ENCODE peak calls at places on chromosomes 3 and 15, in seven cellular contexts. Q is Panc1, W is psoas muscle, Y is WERI-Rb-1, M is bronchial epithelial cell, E is BJ, A is epithelial cell of esophagus. R is an unnamed sample.

GRCh38 chr3:159733194-159733860 is 255.3 kb upstream of the IL12A start:
- DNase-seq in M (peak; percentile 42), W (no peak), Y (no peak), E (peak; percentile 63), Q (no peak), A (peak; percentile 44), R (no peak)

GRCh38 chr3:129486057-129487035 is 42.1 kb upstream of the RHO start:
- DNase-seq in M (peak; percentile 47), Q (no peak), W (no peak), E (peak; percentile 52), Y (no peak), A (peak; percentile 47), R (peak; percentile 77)

GRCh38 chr3:56593455-56594158 is 36.6 kb downstream of the CCDC66 start:
- DNase-seq in E (no peak), Y (no peak), W (no peak), A (no peak), Q (no peak), M (peak; percentile 30), R (no peak)

GRCh38 chr3:146160233-146160963 is 586 bp downstream of the PLOD2 start:
- DNase-seq in Q (no peak), M (peak; percentile 76), A (peak; percentile 84), Y (peak; percentile 63), W (peak; percentile 40), E (no peak), R (no peak)

GRCh38 chr15:24627443-24627842 is 48.1 kb upstream of the NPAP1 start:
- DNase-seq in Q (no peak), M (no peak), W (no peak), E (no peak), A (no peak), Y (no peak), R (no peak)

GRCh38 chr3:196156160-196156559 is 55.0 kb downstream of the ZDHHC19 start:
- DNase-seq in M (no peak), E (no peak), A (no peak), W (no peak), Q (no peak), Y (no peak), R (no peak)

GRCh38 chr3:177467268-177467985 is 270.1 kb upstream of the TBL1XR1 start:
- DNase-seq in M (no peak), E (no peak), W (no peak), A (no peak), Y (no peak), Q (no peak), R (no peak)

GRCh38 chr15:47516576-47517371 is 200.5 kb upstream of the SEMA6D start:
- DNase-seq in M (peak; percentile 75), W (no peak), E (no peak), A (peak; percentile 68), Q (no peak), Y (no peak), R (no peak)

GRCh38 chr3:126948980-126949535 is 33.9 kb upstream of the PLXNA1 start:
- DNase-seq in W (no peak), Y (no peak), Q (no peak), E (no peak), A (no peak), M (no peak), R (no peak)

GRCh38 chr3:124859025-124859424 is 28.1 kb downstream of the ITGB5 start:
- DNase-seq in Q (peak; percentile 60), E (no peak), A (peak; percentile 39), W (no peak), Y (no peak), M (peak; percentile 43), R (no peak)

GRCh38 chr3:168025076-168025475 is 70.6 kb downstream of the GOLIM4 start:
- DNase-seq in E (no peak), Y (no peak), M (peak; percentile 30), A (peak; percentile 39), Q (no peak), W (no peak), R (no peak)

GRCh38 chr3:184567924-184568590 is 6.5 kb downstream of the EPHB3 start:
- DNase-seq in Y (no peak), W (no peak), M (no peak), Q (no peak), E (no peak), A (no peak), R (no peak)

GRCh38 chr3:127015282-127016042 is 32.5 kb downstream of the PLXNA1 start:
- DNase-seq in M (no peak), Q (no peak), E (no peak), A (no peak), Y (no peak), W (no peak), R (no peak)

GRCh38 chr15:93321881-93322282 is 232.9 kb upstream of the RGMA start:
- DNase-seq in E (no peak), A (peak; percentile 46), M (peak; percentile 61), Y (no peak), Q (no peak), W (no peak), R (no peak)

GRCh38 chr3:187210555-187211327 is 13.5 kb downstream of the RTP1 start:
- DNase-seq in E (peak; percentile 80), A (no peak), Y (no peak), Q (no peak), W (no peak), M (no peak), R (peak; percentile 57)

GRCh38 chr3:30299674-30300423 is 306.6 kb upstream of the TGFBR2 start:
- DNase-seq in Q (no peak), M (peak; percentile 37), W (no peak), A (peak; percentile 64), E (no peak), Y (no peak), R (no peak)

GRCh38 chr3:58535531-58536500 is 1.2 kb downstream of the ACOX2 start:
- DNase-seq in Q (no peak), W (no peak), A (no peak), Y (no peak), E (no peak), M (peak; percentile 34), R (no peak)

GRCh38 chr3:63986147-63986546 is 37.1 kb downstream of the PSMD6 start:
- DNase-seq in W (no peak), Q (no peak), M (no peak), E (no peak), A (no peak), Y (no peak), R (no peak)

DNA sequence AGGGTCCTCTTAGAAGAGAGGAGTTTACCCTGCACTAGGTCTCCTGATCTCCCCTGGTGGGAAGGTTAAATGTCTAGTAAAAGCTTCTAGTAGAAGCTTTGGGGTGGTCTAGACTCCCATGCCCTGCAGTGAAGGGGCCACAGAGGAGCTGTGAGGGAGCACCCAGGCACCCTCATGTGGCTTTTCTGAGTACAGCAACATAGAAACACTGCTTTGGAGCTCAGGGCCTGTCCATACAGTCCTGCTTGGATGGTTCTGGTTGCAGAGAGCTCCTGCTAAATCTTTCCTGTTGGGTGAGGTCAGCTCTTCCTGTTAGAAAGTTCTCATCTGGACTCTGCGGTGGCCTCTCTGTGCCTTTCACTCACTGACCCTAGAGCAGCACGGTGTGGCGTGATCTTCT is 47.8 kb downstream of the GPD1L start:
- DNase-seq in W (no peak), Y (no peak), Q (no peak), M (no peak), E (no peak), A (peak; percentile 26), R (no peak)
- TF ChIP-seq CTCF in W (no peak), Y (peak; percentile 68), Q (peak; percentile 64), M (peak; percentile 41), E (peak; percentile 19), A (peak; percentile 50), R (peak; percentile 3)

GRCh38 chr3:95752199-95752598 is 1062.2 kb upstream of the EPHA6 start:
- DNase-seq in Y (no peak), M (no peak), A (peak; percentile 8), W (no peak), Q (no peak), E (no peak), R (no peak)

GRCh38 chr3:95750097-95750496 is 1064.3 kb upstream of the EPHA6 start:
- DNase-seq in Y (no peak), Q (no peak), W (no peak), A (no peak), E (no peak), M (no peak), R (no peak)
- TF ChIP-seq CTCF in Y (no peak), Q (no peak), W (no peak), A (no peak), E (no peak), M (no peak), R (no peak)

DNA sequence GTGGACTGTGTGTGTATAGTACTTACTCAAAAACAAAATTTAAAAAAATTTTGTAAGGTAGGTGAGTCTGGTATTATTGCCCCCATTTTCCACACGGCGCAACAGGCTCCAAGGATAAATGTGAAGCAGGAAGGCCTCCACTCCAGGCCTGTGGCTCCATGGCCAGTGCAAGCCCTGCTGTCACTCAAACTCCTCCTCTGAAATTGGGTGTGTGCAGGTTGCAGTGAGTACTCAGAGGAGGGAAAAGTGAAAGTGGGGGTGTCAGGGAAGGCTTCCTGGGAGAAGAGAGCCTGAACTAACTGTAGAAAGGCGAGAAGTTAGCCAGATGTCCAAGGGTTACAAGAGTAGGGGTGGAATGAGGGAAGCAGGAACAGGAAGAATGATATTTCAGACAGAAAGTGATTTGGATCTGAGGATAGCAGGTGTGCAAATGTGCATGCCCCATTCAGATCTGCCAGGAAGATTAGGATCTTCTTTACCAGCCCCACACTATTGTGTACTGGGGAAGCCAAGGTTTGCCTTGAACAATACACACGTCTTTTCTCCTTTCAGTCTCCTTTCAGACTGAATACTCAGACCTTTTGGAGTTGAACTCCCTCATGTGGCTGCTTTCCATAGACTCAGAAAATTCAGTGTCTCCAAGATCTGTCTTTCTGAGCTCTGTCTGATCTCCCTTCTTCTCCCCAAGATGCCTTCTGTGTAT is 48.7 kb upstream of the RYK start:
- DNase-seq in A (peak; percentile 46), M (no peak), Y (no peak), W (no peak), E (no peak), Q (no peak), R (no peak)
- TF ChIP-seq CTCF in A (peak; percentile 56), M (peak; percentile 38), Y (peak; percentile 9), W (no peak), E (peak; percentile 53), Q (peak; percentile 70), R (peak; percentile 61)

DNA sequence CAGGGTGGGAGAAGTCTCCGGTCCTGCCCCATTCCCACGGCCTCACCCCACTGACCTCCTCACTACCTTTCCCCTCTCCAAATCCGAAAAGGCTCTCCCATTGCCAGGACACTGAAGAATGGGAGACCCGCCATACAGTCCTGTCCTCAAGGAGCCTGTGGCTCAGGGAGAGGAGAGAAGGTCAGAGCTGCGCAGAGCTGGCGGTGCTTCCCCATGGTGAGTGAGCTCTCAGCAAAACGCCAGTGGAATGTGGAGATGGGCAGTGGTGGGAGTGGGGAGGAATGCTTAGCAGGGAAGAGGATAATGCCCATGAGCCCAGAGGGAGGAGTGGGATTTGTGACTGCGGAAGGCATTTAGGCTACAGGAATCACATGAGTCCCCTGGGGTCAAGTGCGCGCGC is 20.1 kb downstream of the FAM43A start:
- DNase-seq in A (no peak), M (no peak), E (no peak), Q (no peak), W (no peak), Y (no peak), R (no peak)
- TF ChIP-seq CTCF in A (no peak), M (no peak), E (no peak), Q (no peak), W (no peak), Y (no peak), R (no peak)